ENCODE peak calls at places on chromosome 9, in seven cellular contexts. H, W, T, F, Y, D and Q are unnamed samples.

GRCh38 chr9:111483419-111483861 is 743 bp downstream of the ECPAS start:
- DNase-seq in H (peak), W (peak), T (peak), F (peak), Y (no peak), D (no peak), Q (no peak)

GRCh38 chr9:83384214-83384613 is 154.0 kb downstream of the FRMD3 start:
- DNase-seq in H (no peak), W (no peak), T (no peak), F (no peak), Y (no peak), D (no peak), Q (no peak)

GRCh38 chr9:133939845-133940244 is 52.3 kb downstream of the VAV2 start:
- DNase-seq in H (no peak), W (no peak), T (no peak), F (no peak), Y (no peak), D (no peak), Q (no peak)

GRCh38 chr9:82797539-82797938 is 265.4 kb downstream of the RASEF start:
- DNase-seq in H (peak), W (no peak), T (no peak), F (no peak), Y (no peak), D (peak), Q (no peak)

GRCh38 chr9:127783111-127783621 is 2.7 kb upstream of the CDK9 start:
- DNase-seq in H (peak), W (no peak), T (no peak), F (peak), Y (no peak), D (peak), Q (peak)

GRCh38 chr9:87441251-87441650 is 56.4 kb upstream of the DAPK1 start:
- DNase-seq in H (no peak), W (no peak), T (no peak), F (no peak), Y (no peak), D (no peak), Q (no peak)

GRCh38 chr9:124805186-124805585 is 28.3 kb downstream of the OLFML2A start:
- DNase-seq in H (no peak), W (no peak), T (no peak), F (no peak), Y (no peak), D (no peak), Q (no peak)

GRCh38 chr9:127419306-127419705 is 4.9 kb upstream of the ZNF79 start:
- DNase-seq in H (no peak), W (no peak), T (no peak), F (no peak), Y (no peak), D (no peak), Q (no peak)

GRCh38 chr9:94108584-94108983 is 24.3 kb downstream of the PTPDC1 start:
- DNase-seq in H (peak), W (no peak), T (no peak), F (no peak), Y (peak), D (no peak), Q (no peak)

GRCh38 chr9:104346645-104347175 is 157.4 kb upstream of the OR13F1 start:
- DNase-seq in H (no peak), W (no peak), T (no peak), F (no peak), Y (no peak), D (no peak), Q (no peak)

GRCh38 chr9:78235296-78235770 is 542 bp upstream of the CEP78 start:
- DNase-seq in H (no peak), W (no peak), T (no peak), F (no peak), Y (peak), D (no peak), Q (no peak)

GRCh38 chr9:105258225-105258737 is 13.8 kb downstream of the SLC44A1 start:
- DNase-seq in H (no peak), W (no peak), T (no peak), F (no peak), Y (peak), D (no peak), Q (no peak)

GRCh38 chr9:73474002-73474600 is 322.4 kb downstream of the ANXA1 start:
- DNase-seq in H (no peak), W (no peak), T (no peak), F (no peak), Y (no peak), D (no peak), Q (no peak)

GRCh38 chr9:38284768-38285080 is 107.8 kb upstream of the ALDH1B1 start:
- DNase-seq in H (no peak), W (no peak), T (no peak), F (no peak), Y (no peak), D (no peak), Q (no peak)

GRCh38 chr9:36813149-36813548 is 220.9 kb downstream of the PAX5 start:
- DNase-seq in H (no peak), W (no peak), T (no peak), F (no peak), Y (no peak), D (no peak), Q (no peak)

GRCh38 chr9:134922066-134922931 is 4.6 kb upstream of the FCN1 start:
- DNase-seq in H (peak), W (no peak), T (no peak), F (no peak), Y (no peak), D (peak), Q (no peak)

GRCh38 chr9:78807286-78807685 is 510.4 kb downstream of the PSAT1 start:
- DNase-seq in H (no peak), W (no peak), T (no peak), F (no peak), Y (no peak), D (no peak), Q (no peak)